ENCODE peak calls at places on chromosome 21, in nine cellular contexts. D is Jurkat, Clone E6-1; S is spleen; M is AG09309; K is coronary artery; R is RWPE1; H is RPMI8226; B is pancreas; G is stimulated activated CD4-positive, alpha-beta T cell treated with anti-CD3 and anti-CD28 coated beads, Interleukin-1b, Interleukin-23, amount 100 ng/mL, for 24 hours. E is an unnamed sample.

GRCh38 chr21:25953196-25953595 is 217.4 kb downstream of the APP start:
- DNase-seq in S (no peak), H (no peak), B (no peak), D (no peak), K (no peak), R (no peak), G (no peak), M (no peak), E (no peak)

GRCh38 chr21:31098576-31099005 is 60.3 kb upstream of the KRTAP19-8 start:
- DNase-seq in H (peak; percentile 66), R (peak; percentile 48), G (peak; percentile 60), K (no peak), B (peak; percentile 59), S (peak; percentile 87), M (no peak), D (peak; percentile 28), E (peak; percentile 32)

GRCh38 chr21:25901580-25901979 is 166.8 kb downstream of the GABPA start:
- DNase-seq in R (no peak), H (no peak), D (no peak), M (no peak), B (no peak), G (no peak), S (no peak), K (no peak), E (no peak)

GRCh38 chr21:44510508-44511218 is 29.3 kb downstream of the KRTAP10-1 start:
- DNase-seq in R (peak; percentile 41), B (peak; percentile 82), M (no peak), G (peak; percentile 69), K (no peak), S (peak; percentile 94), H (peak; percentile 92), D (peak; percentile 18), E (peak; percentile 54)

GRCh38 chr21:39107739-39108138 is 75.5 kb downstream of the PSMG1 start:
- DNase-seq in R (no peak), B (no peak), D (no peak), S (no peak), H (no peak), K (no peak), M (no peak), G (no peak), E (no peak)

GRCh38 chr21:32940079-32941014 is 85.4 kb upstream of the OLIG2 start:
- DNase-seq in H (peak; percentile 70), S (no peak), K (no peak), B (no peak), G (peak; percentile 23), M (peak; percentile 1), D (peak; percentile 63), R (peak; percentile 44), E (peak; percentile 48)

GRCh38 chr21:32240708-32241433 is 38.0 kb downstream of the MIS18A start:
- DNase-seq in D (no peak), M (peak; percentile 16), G (no peak), S (no peak), H (no peak), R (no peak), B (no peak), K (no peak), E (no peak)

GRCh38 chr21:27248791-27249190 is 281.9 kb upstream of the ADAMTS5 start:
- DNase-seq in M (no peak), D (no peak), R (no peak), K (no peak), G (no peak), S (no peak), H (no peak), B (no peak), E (no peak)

GRCh38 chr21:41361786-41362604 is at the start of gene MX2:
- DNase-seq in M (peak; percentile 79), D (peak; percentile 98), R (peak; percentile 35), G (peak; percentile 26), S (peak; percentile 91), K (peak; percentile 78), H (peak; percentile 77), B (no peak), E (peak; percentile 39)

GRCh38 chr21:39874759-39875158 is 7.5 kb downstream of the PCP4 start:
- DNase-seq in M (no peak), S (no peak), K (no peak), R (no peak), D (no peak), H (peak; percentile 80), G (no peak), B (no peak), E (no peak)

GRCh38 chr21:45228171-45228641 is 59.5 kb downstream of the POFUT2 start:
- DNase-seq in B (no peak), K (no peak), R (peak; percentile 71), H (no peak), G (peak; percentile 32), M (peak; percentile 93), S (no peak), D (no peak), E (peak; percentile 52)

GRCh38 chr21:38649120-38649519 is 150.8 kb upstream of the ERG start:
- DNase-seq in M (no peak), B (no peak), R (no peak), D (no peak), G (no peak), H (no peak), S (no peak), K (no peak), E (no peak)

GRCh38 chr21:35563885-35564451 is 496.4 kb downstream of the SETD4 start:
- DNase-seq in G (no peak), R (no peak), K (no peak), B (no peak), M (peak; percentile 98), S (no peak), H (no peak), D (no peak), E (no peak)

GRCh38 chr21:41664881-41665765 is 101.7 kb downstream of the RIPK4 start:
- DNase-seq in H (no peak), K (peak; percentile 81), B (no peak), S (peak; percentile 62), G (no peak), D (no peak), R (peak; percentile 41), M (no peak), E (peak; percentile 26)

GRCh38 chr21:21101911-21102310 is 103.7 kb downstream of the NCAM2 start:
- DNase-seq in D (peak; percentile 16), M (no peak), R (peak; percentile 2), G (no peak), H (peak; percentile 28), B (no peak), S (no peak), K (no peak), E (peak; percentile 10)

GRCh38 chr21:46094401-46095105 is 3.4 kb upstream of the COL6A2 start:
- DNase-seq in B (no peak), H (peak; percentile 1), D (no peak), R (no peak), G (no peak), S (no peak), K (peak; percentile 43), M (no peak), E (no peak)

GRCh38 chr21:27315373-27315772 is 348.5 kb upstream of the ADAMTS5 start:
- DNase-seq in K (no peak), D (no peak), H (no peak), S (no peak), M (no peak), R (no peak), B (no peak), G (no peak), E (no peak)

GRCh38 chr21:27586986-27587385 is 620.1 kb upstream of the ADAMTS5 start:
- DNase-seq in M (no peak), R (no peak), K (no peak), D (no peak), S (no peak), H (no peak), B (no peak), G (no peak), E (no peak)

GRCh38 chr21:44377922-44378645 is 24.7 kb downstream of the TRPM2 start:
- DNase-seq in H (no peak), R (no peak), M (no peak), K (peak; percentile 55), B (no peak), D (no peak), S (no peak), G (no peak), E (no peak)

GRCh38 chr21:17699524-17700189 is 87.0 kb upstream of the BTG3 start:
- DNase-seq in D (no peak), S (no peak), H (no peak), K (no peak), R (no peak), G (no peak), M (no peak), B (no peak), E (no peak)